ENCODE peak calls at places on chromosomes 13 and 19, in ten cellular contexts. B, M, L, K, D, C, U, N, Y and R are unnamed samples.

GRCh38 chr13:111121421-111121820 is 6.3 kb downstream of the ARHGEF7 start:
- DNase-seq in B (no peak), M (no peak), L (no peak), K (no peak), D (no peak), C (no peak), U (no peak), N (no peak), Y (no peak), R (no peak)

GRCh38 chr13:113997845-113998751 is 24.2 kb upstream of the C13orf46 start:
- DNase-seq in B (no peak), M (peak; percentile 25), L (no peak), K (no peak), D (no peak), C (no peak), U (no peak), N (no peak), Y (peak; percentile 64), R (no peak)

GRCh38 chr13:23069571-23069970 is 111.2 kb upstream of the SGCG start:
- DNase-seq in B (no peak), M (no peak), L (no peak), K (no peak), D (no peak), C (no peak), U (no peak), N (no peak), Y (peak; percentile 43), R (no peak)

GRCh38 chr19:34841780-34842179 is 68.8 kb upstream of the ZNF599 start:
- DNase-seq in B (no peak), M (no peak), L (no peak), K (no peak), D (no peak), C (no peak), U (no peak), N (no peak), Y (no peak), R (no peak)

GRCh38 chr19:10889880-10890279 is 18.5 kb downstream of the CARM1 start:
- DNase-seq in B (no peak), M (no peak), L (no peak), K (no peak), D (no peak), C (no peak), U (no peak), N (no peak), Y (no peak), R (no peak)

GRCh38 chr13:91758724-91759123 is 360.3 kb downstream of the GPC5 start:
- DNase-seq in B (no peak), M (no peak), L (no peak), K (no peak), D (no peak), C (no peak), U (no peak), N (no peak), Y (no peak), R (no peak)

GRCh38 chr19:45440873-45441654 is 17.3 kb upstream of the ERCC1 start:
- DNase-seq in B (peak; percentile 16), M (no peak), L (no peak), K (no peak), D (no peak), C (no peak), U (no peak), N (peak; percentile 66), Y (peak; percentile 62), R (no peak)

GRCh38 chr19:2902590-2903218 is 2.0 kb downstream of the ZNF57 start:
- DNase-seq in B (no peak), M (no peak), L (no peak), K (no peak), D (no peak), C (no peak), U (no peak), N (no peak), Y (no peak), R (no peak)

GRCh38 chr13:26584713-26585112 is 27.2 kb downstream of the WASF3 start:
- DNase-seq in B (no peak), M (no peak), L (no peak), K (no peak), D (no peak), C (no peak), U (no peak), N (no peak), Y (peak; percentile 88), R (peak; percentile 68)

GRCh38 chr19:4007836-4008539 is 452 bp downstream of the PIAS4 start:
- DNase-seq in B (peak; percentile 58), M (no peak), L (no peak), K (no peak), D (no peak), C (no peak), U (peak; percentile 37), N (no peak), Y (peak; percentile 56), R (no peak)